ENCODE peak calls at places on chromosomes 6 and 20, in seven cellular contexts. T is T-helper 2 cell; H is retina; C is SK-N-DZ; R is naive thymus-derived CD8-positive, alpha-beta T cell; Z is adrenal gland; I is left lung. K is an unnamed sample.

GRCh38 chr6:169702640-169703246 is 817 bp downstream of the C6orf120 start:
- DNase-seq in T (peak), C (no peak), I (peak), R (peak), H (no peak), Z (peak), K (peak)

GRCh38 chr6:105624055-105624454 is 221.2 kb upstream of the PREP start:
- DNase-seq in T (no peak), I (no peak), H (no peak), R (no peak), Z (no peak), C (no peak), K (no peak)

GRCh38 chr20:51697119-51697826 is 70.9 kb downstream of the ATP9A start:
- DNase-seq in Z (no peak), I (no peak), C (no peak), R (no peak), H (no peak), T (no peak), K (no peak)

GRCh38 chr20:18007534-18008292 is 38.9 kb downstream of the MGME1 start:
- DNase-seq in Z (peak), T (no peak), R (no peak), C (peak), I (no peak), H (peak), K (peak)

GRCh38 chr6:144158133-144158532 is 7.8 kb downstream of the STX11 start:
- DNase-seq in C (no peak), R (no peak), H (no peak), I (no peak), T (no peak), Z (peak), K (peak)

GRCh38 chr20:22536956-22537756 is 47.2 kb downstream of the FOXA2 start:
- DNase-seq in Z (no peak), T (no peak), R (no peak), C (no peak), H (no peak), I (no peak), K (no peak)

GRCh38 chr6:73774311-73774766 is 78.3 kb downstream of the CD109 start:
- DNase-seq in R (no peak), T (no peak), C (no peak), Z (peak), I (no peak), H (no peak), K (peak)

GRCh38 chr6:147941143-147941542 is 401.5 kb upstream of the SASH1 start:
- DNase-seq in I (no peak), H (no peak), R (no peak), C (peak), T (no peak), Z (no peak), K (no peak)

GRCh38 chr6:36464233-36464632 is 21.4 kb downstream of the KCTD20 start:
- DNase-seq in R (no peak), I (no peak), T (no peak), C (no peak), H (no peak), Z (no peak), K (no peak)

GRCh38 chr6:1596088-1596852 is 13.4 kb upstream of the FOXC1 start:
- DNase-seq in C (peak), H (peak), T (peak), R (peak), I (peak), Z (peak), K (peak)

GRCh38 chr20:1327241-1327653 is 1.7 kb downstream of the SDCBP2 start:
- DNase-seq in Z (peak), C (no peak), H (no peak), T (no peak), I (no peak), R (no peak), K (no peak)

GRCh38 chr6:80331522-80331921 is 225.1 kb downstream of the BCKDHB start:
- DNase-seq in C (peak), R (no peak), T (no peak), Z (no peak), I (no peak), H (no peak), K (no peak)

GRCh38 chr6:139593081-139593480 is 218.6 kb upstream of the CITED2 start:
- DNase-seq in H (no peak), R (no peak), I (no peak), T (no peak), Z (no peak), C (no peak), K (no peak)

GRCh38 chr20:22303523-22303922 is 280.8 kb downstream of the FOXA2 start:
- DNase-seq in R (no peak), T (no peak), H (no peak), Z (no peak), C (no peak), I (no peak), K (no peak)

GRCh38 chr6:19865178-19865577 is 28.0 kb downstream of the ID4 start:
- DNase-seq in C (no peak), T (no peak), I (no peak), Z (no peak), R (no peak), H (no peak), K (no peak)

GRCh38 chr6:20117474-20117873 is 94.8 kb downstream of the MBOAT1 start:
- DNase-seq in H (no peak), I (no peak), C (no peak), Z (no peak), T (no peak), R (no peak), K (peak)

GRCh38 chr6:42131531-42131930 is 10.9 kb downstream of the C6orf132 start:
- DNase-seq in T (no peak), C (no peak), I (peak), H (no peak), Z (no peak), R (no peak), K (no peak)

GRCh38 chr6:16947461-16948159 is 154.2 kb upstream of the STMND1 start:
- DNase-seq in H (no peak), R (no peak), Z (peak), C (peak), I (no peak), T (no peak), K (peak)

GRCh38 chr20:46928580-46929132 is 34.0 kb downstream of the EYA2 start:
- DNase-seq in T (no peak), Z (no peak), H (no peak), I (no peak), C (no peak), R (no peak), K (peak)

GRCh38 chr6:169082817-169083540 is 170.7 kb downstream of the THBS2 start:
- DNase-seq in H (no peak), C (no peak), R (no peak), Z (no peak), I (no peak), T (no peak), K (no peak)